ENCODE peak calls at places on chromosomes 5 and 9, in four cellular contexts. H, X, B and M are unnamed samples.

GRCh38 chr5:150783422-150783928 is 4.9 kb downstream of the SMIM3 start:
- DNase-seq in H (no peak), X (no peak), B (peak; percentile 52), M (no peak)

GRCh38 chr5:582936-583635 is 29.1 kb upstream of the CEP72 start:
- DNase-seq in H (no peak), X (no peak), B (no peak), M (no peak)

GRCh38 chr5:92780057-92780456 is 801.0 kb downstream of the NR2F1-AS1 start:
- DNase-seq in H (no peak), X (no peak), B (no peak), M (no peak)

GRCh38 chr5:141637266-141637692 is 482 bp downstream of the RELL2 start:
- DNase-seq in H (no peak), X (peak; percentile 67), B (no peak), M (peak; percentile 45)

GRCh38 chr5:59034498-59035186 is 451.8 kb downstream of the RAB3C start:
- DNase-seq in H (no peak), X (no peak), B (no peak), M (peak; percentile 81)

GRCh38 chr9:34663296-34663590 is 786 bp upstream of the CCL27 start:
- DNase-seq in H (no peak), X (no peak), B (no peak), M (no peak)

GRCh38 chr5:174997688-174998087 is 273.3 kb downstream of the MSX2 start:
- DNase-seq in H (no peak), X (no peak), B (no peak), M (no peak)

GRCh38 chr5:107670927-107671741 is at the start of gene EFNA5:
- DNase-seq in H (no peak), X (no peak), B (no peak), M (peak; percentile 30)

GRCh38 chr5:125065114-125065513 is 318.7 kb upstream of the ZNF608 start:
- DNase-seq in H (no peak), X (no peak), B (no peak), M (no peak)

GRCh38 chr9:117170567-117170966 is 244.3 kb downstream of the ASTN2 start:
- DNase-seq in H (no peak), X (no peak), B (no peak), M (no peak)

GRCh38 chr9:137213160-137214060 is 7.9 kb downstream of the NDOR1 start:
- DNase-seq in H (no peak), X (no peak), B (no peak), M (no peak)

GRCh38 chr5:429453-430188 is 13.4 kb upstream of the EXOC3 start:
- DNase-seq in H (no peak), X (peak; percentile 15), B (no peak), M (no peak)

GRCh38 chr9:137433916-137434431 is 7.2 kb downstream of the ENTPD8 start:
- DNase-seq in H (no peak), X (no peak), B (no peak), M (no peak)

GRCh38 chr9:32384364-32385134 is at the start of gene ACO1:
- DNase-seq in H (peak; percentile 80), X (peak; percentile 97), B (peak; percentile 28), M (peak; percentile 73)

GRCh38 chr5:17156463-17156862 is 61.0 kb upstream of the BASP1 start:
- DNase-seq in H (no peak), X (no peak), B (no peak), M (no peak)

GRCh38 chr5:7926296-7926695 is 57.3 kb downstream of the MTRR start:
- DNase-seq in H (no peak), X (no peak), B (no peak), M (no peak)

GRCh38 chr9:33202552-33203300 is 35.6 kb upstream of the B4GALT1 start:
- DNase-seq in H (no peak), X (no peak), B (peak; percentile 72), M (no peak)

GRCh38 chr9:27276182-27277030 is 20.5 kb downstream of the EQTN start:
- DNase-seq in H (peak; percentile 45), X (peak; percentile 12), B (no peak), M (peak; percentile 34)

GRCh38 chr5:138037271-138037670 is 4.4 kb upstream of the FAM13B start:
- DNase-seq in H (no peak), X (no peak), B (no peak), M (no peak)

GRCh38 chr9:88950341-88951141 is 40.7 kb upstream of the S1PR3 start:
- DNase-seq in H (peak; percentile 20), X (no peak), B (no peak), M (peak; percentile 67)

GRCh38 chr5:165119175-165119574 is 1613.8 kb downstream of the MAT2B start:
- DNase-seq in H (no peak), X (no peak), B (no peak), M (no peak)

GRCh38 chr5:116360008-116360853 is 214.4 kb downstream of the SEMA6A start:
- DNase-seq in H (no peak), X (no peak), B (no peak), M (no peak)

GRCh38 chr5:73911761-73912393 is 285.9 kb downstream of the ARHGEF28 start:
- DNase-seq in H (no peak), X (no peak), B (no peak), M (no peak)

GRCh38 chr9:131078427-131079366 is 17.6 kb upstream of the AIF1L start:
- DNase-seq in H (no peak), X (no peak), B (no peak), M (no peak)

GRCh38 chr9:92438900-92439526 is 14.7 kb upstream of the OMD start:
- DNase-seq in H (no peak), X (no peak), B (no peak), M (peak; percentile 6)

GRCh38 chr5:38642194-38642987 is 85.9 kb upstream of the LIFR start:
- DNase-seq in H (no peak), X (no peak), B (no peak), M (no peak)

GRCh38 chr9:22528485-22528884 is 81.9 kb downstream of the DMRTA1 start:
- DNase-seq in H (no peak), X (no peak), B (no peak), M (peak; percentile 9)

GRCh38 chr9:120182011-120182410 is 398.0 kb downstream of the CDK5RAP2 start:
- DNase-seq in H (no peak), X (no peak), B (no peak), M (no peak)

GRCh38 chr9:61665330-61665751 is 475.5 kb downstream of the SPATA31A7 start:
- DNase-seq in H (no peak), X (peak; percentile 12), B (no peak), M (no peak)

GRCh38 chr5:139732019-139732418 is 63.6 kb upstream of the PSD2 start:
- DNase-seq in H (no peak), X (no peak), B (no peak), M (no peak)

GRCh38 chr5:179913461-179913860 is 5.8 kb upstream of the TBC1D9B start:
- DNase-seq in H (no peak), X (no peak), B (no peak), M (no peak)

GRCh38 chr5:4295663-4296339 is 700.2 kb downstream of the IRX1 start:
- DNase-seq in H (no peak), X (peak; percentile 21), B (no peak), M (no peak)

GRCh38 chr5:35540002-35540401 is 77.7 kb upstream of the SPEF2 start:
- DNase-seq in H (no peak), X (no peak), B (no peak), M (no peak)

GRCh38 chr9:98573749-98574278 is 134.9 kb downstream of the GABBR2 start:
- DNase-seq in H (no peak), X (no peak), B (no peak), M (no peak)

GRCh38 chr5:74801941-74802340 is 34.9 kb downstream of the NSA2 start:
- DNase-seq in H (no peak), X (no peak), B (no peak), M (no peak)

GRCh38 chr9:109843651-109844050 is 63.7 kb downstream of the PALM2AKAP2 start:
- DNase-seq in H (no peak), X (no peak), B (no peak), M (no peak)

GRCh38 chr9:120221844-120222243 is 358.1 kb downstream of the CDK5RAP2 start:
- DNase-seq in H (no peak), X (no peak), B (no peak), M (no peak)

GRCh38 chr9:136049451-136050265 is 45.4 kb downstream of the NACC2 start:
- DNase-seq in H (no peak), X (no peak), B (no peak), M (no peak)
- TF ChIP-seq ESRRA in H (no peak), X (no peak), B (no peak), M (no peak)

GRCh38 chr5:146076028-146076427 is 29.3 kb downstream of the PLAC8L1 start:
- DNase-seq in H (no peak), X (no peak), B (no peak), M (no peak)
- TF ChIP-seq HDAC2 in H (no peak), X (no peak), B (no peak), M (no peak)

GRCh38 chr5:56511442-56511841 is 278.3 kb upstream of the ANKRD55 start:
- DNase-seq in H (no peak), X (peak; percentile 13), B (no peak), M (no peak)

GRCh38 chr5:56507348-56507930 is 274.3 kb upstream of the ANKRD55 start:
- DNase-seq in H (peak; percentile 80), X (no peak), B (no peak), M (no peak)

GRCh38 chr5:56506586-56506985 is 273.5 kb upstream of the ANKRD55 start:
- DNase-seq in H (no peak), X (no peak), B (no peak), M (peak; percentile 30)

GRCh38 chr5:56512314-56512996 is 279.3 kb upstream of the ANKRD55 start:
- DNase-seq in H (no peak), X (no peak), B (no peak), M (no peak)

DNA sequence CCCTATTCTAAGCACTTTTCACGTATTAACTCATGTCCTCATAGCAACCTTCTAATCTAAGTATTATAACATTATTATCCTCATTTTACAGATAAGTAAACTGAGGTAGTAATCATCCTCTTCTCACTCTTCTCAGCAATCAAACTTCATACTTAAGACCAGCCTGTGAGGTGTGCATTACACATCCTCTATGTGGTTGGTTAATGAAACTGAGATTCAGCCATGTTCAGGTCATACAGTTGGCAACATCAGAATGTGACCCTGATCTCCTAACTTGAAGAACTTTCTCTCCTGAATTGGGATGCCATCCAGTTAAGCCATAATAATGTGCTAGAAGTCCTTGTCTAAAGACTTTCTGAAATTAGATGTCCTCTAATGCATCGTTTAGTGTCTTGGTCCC is 275.1 kb upstream of the ANKRD55 start:
- DNase-seq in H (no peak), X (no peak), B (no peak), M (no peak)
- H3K4me2 ChIP-seq in H (no peak overlapping the region), X (no peak overlapping the region), B (no peak overlapping the region), M (no peak overlapping the region)

GRCh38 chr9:123973590-123974223 is 37.9 kb upstream of the LHX2 start:
- DNase-seq in H (no peak), X (no peak), B (no peak), M (no peak)

GRCh38 chr9:123974471-123974870 is 37.1 kb upstream of the LHX2 start:
- DNase-seq in H (no peak), X (no peak), B (no peak), M (no peak)

GRCh38 chr9:123967323-123967722 is 37.4 kb upstream of the DENND1A start:
- DNase-seq in H (no peak), X (no peak), B (no peak), M (no peak)

DNA sequence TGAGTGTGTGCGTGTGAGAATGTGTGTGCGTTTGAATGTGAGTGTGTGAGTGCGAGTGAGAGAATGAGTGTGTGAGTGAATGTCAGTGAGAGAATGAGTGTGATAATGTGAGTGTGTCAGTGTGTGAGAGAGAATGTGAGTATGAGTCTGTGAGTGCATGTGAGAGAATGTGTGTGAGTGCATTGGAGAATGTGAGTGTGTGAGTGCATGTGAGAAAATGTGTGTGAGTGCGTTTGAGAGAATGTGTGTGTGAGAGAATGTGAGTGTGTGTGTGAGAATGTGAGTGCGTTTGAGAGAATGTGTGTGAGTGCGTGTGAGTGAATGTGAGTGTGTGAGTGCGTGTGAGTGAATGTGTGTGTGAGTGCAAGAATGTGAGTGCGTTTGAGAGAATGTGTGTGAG is 39.0 kb upstream of the LHX2 start:
- DNase-seq in H (no peak), X (no peak), B (no peak), M (no peak)
- TF ChIP-seq ESRRA in H (no peak), X (no peak), B (no peak), M (no peak)